ENCODE peak calls at places on chromosomes 7 and 10, in six cellular contexts. One of them, this sample, is unnamed.
A peak's percentile ranks its signal among the peaks of the same experiment; 100 is the strongest.

GRCh38 chr10:44261710-44262455 is 123.0 kb downstream of the CXCL12 start:
- DNase-seq in RWPE1: no peak
- DNase-seq in keratinocyte: no peak
- DNase-seq in astrocyte of the cerebellum: no peak
- DNase-seq in fibroblast of the aortic adventitia: peak; percentile 32
- DNase-seq in OCI-LY7: no peak
- DNase-seq in this sample: no peak

GRCh38 chr10:117221156-117221711 is 19.7 kb upstream of the SLC18A2 start:
- DNase-seq in RWPE1: peak; percentile 66
- DNase-seq in keratinocyte: no peak
- DNase-seq in astrocyte of the cerebellum: no peak
- DNase-seq in fibroblast of the aortic adventitia: peak; percentile 24
- DNase-seq in OCI-LY7: no peak
- DNase-seq in this sample: peak; percentile 77

GRCh38 chr7:22660293-22660692 is 66.7 kb upstream of the IL6 start:
- DNase-seq in RWPE1: no peak
- DNase-seq in keratinocyte: no peak
- DNase-seq in astrocyte of the cerebellum: no peak
- DNase-seq in fibroblast of the aortic adventitia: no peak
- DNase-seq in OCI-LY7: no peak
- DNase-seq in this sample: peak; percentile 20

GRCh38 chr7:70069977-70070376 is 471.7 kb downstream of the AUTS2 start:
- DNase-seq in RWPE1: no peak
- DNase-seq in keratinocyte: no peak
- DNase-seq in astrocyte of the cerebellum: no peak
- DNase-seq in fibroblast of the aortic adventitia: no peak
- DNase-seq in OCI-LY7: no peak
- DNase-seq in this sample: no peak

GRCh38 chr7:36852931-36853330 is 128.6 kb upstream of the AOAH start:
- DNase-seq in RWPE1: no peak
- DNase-seq in keratinocyte: no peak
- DNase-seq in astrocyte of the cerebellum: no peak
- DNase-seq in fibroblast of the aortic adventitia: no peak
- DNase-seq in OCI-LY7: no peak
- DNase-seq in this sample: no peak

GRCh38 chr7:149624006-149624405 is 126.4 kb upstream of the ZNF746 start:
- DNase-seq in RWPE1: peak; percentile 20
- DNase-seq in keratinocyte: no peak
- DNase-seq in astrocyte of the cerebellum: no peak
- DNase-seq in fibroblast of the aortic adventitia: no peak
- DNase-seq in OCI-LY7: peak; percentile 62
- DNase-seq in this sample: peak; percentile 17

GRCh38 chr10:36256166-36256565 is 614.1 kb upstream of the FZD8 start:
- DNase-seq in RWPE1: no peak
- DNase-seq in keratinocyte: no peak
- DNase-seq in astrocyte of the cerebellum: no peak
- DNase-seq in fibroblast of the aortic adventitia: peak; percentile 86
- DNase-seq in OCI-LY7: no peak
- DNase-seq in this sample: no peak

GRCh38 chr10:33914746-33915145 is 580.3 kb upstream of the NRP1 start:
- DNase-seq in RWPE1: no peak
- DNase-seq in keratinocyte: no peak
- DNase-seq in astrocyte of the cerebellum: no peak
- DNase-seq in fibroblast of the aortic adventitia: no peak
- DNase-seq in OCI-LY7: no peak
- DNase-seq in this sample: no peak

GRCh38 chr10:103652599-103653281 is 159.2 kb downstream of the NEURL1 start:
- DNase-seq in RWPE1: no peak
- DNase-seq in keratinocyte: no peak
- DNase-seq in astrocyte of the cerebellum: no peak
- DNase-seq in fibroblast of the aortic adventitia: no peak
- DNase-seq in OCI-LY7: no peak
- DNase-seq in this sample: no peak

GRCh38 chr10:34216348-34216908 is 598.7 kb downstream of the PARD3 start:
- DNase-seq in RWPE1: no peak
- DNase-seq in keratinocyte: no peak
- DNase-seq in astrocyte of the cerebellum: no peak
- DNase-seq in fibroblast of the aortic adventitia: no peak
- DNase-seq in OCI-LY7: no peak
- DNase-seq in this sample: no peak

GRCh38 chr10:69123306-69123746 is 652 bp upstream of the VPS26A start:
- DNase-seq in RWPE1: peak; percentile 45
- DNase-seq in keratinocyte: no peak
- DNase-seq in astrocyte of the cerebellum: peak; percentile 31
- DNase-seq in fibroblast of the aortic adventitia: peak; percentile 72
- DNase-seq in OCI-LY7: no peak
- DNase-seq in this sample: peak; percentile 77

GRCh38 chr7:18861514-18861913 is 255.9 kb downstream of the TWIST1 start:
- DNase-seq in RWPE1: no peak
- DNase-seq in keratinocyte: no peak
- DNase-seq in astrocyte of the cerebellum: no peak
- DNase-seq in fibroblast of the aortic adventitia: peak; percentile 85
- DNase-seq in OCI-LY7: no peak
- DNase-seq in this sample: peak; percentile 5

GRCh38 chr7:51000956-51001355 is 218.3 kb upstream of the GRB10 start:
- DNase-seq in RWPE1: no peak
- DNase-seq in keratinocyte: no peak
- DNase-seq in astrocyte of the cerebellum: no peak
- DNase-seq in fibroblast of the aortic adventitia: no peak
- DNase-seq in OCI-LY7: no peak
- DNase-seq in this sample: peak; percentile 11
- TF ChIP-seq CTCF in RWPE1: no peak
- TF ChIP-seq CTCF in keratinocyte: no peak
- TF ChIP-seq CTCF in astrocyte of the cerebellum: no peak
- TF ChIP-seq CTCF in fibroblast of the aortic adventitia: no peak
- TF ChIP-seq CTCF in OCI-LY7: peak; percentile 50
- TF ChIP-seq CTCF in this sample: peak; percentile 47

DNA sequence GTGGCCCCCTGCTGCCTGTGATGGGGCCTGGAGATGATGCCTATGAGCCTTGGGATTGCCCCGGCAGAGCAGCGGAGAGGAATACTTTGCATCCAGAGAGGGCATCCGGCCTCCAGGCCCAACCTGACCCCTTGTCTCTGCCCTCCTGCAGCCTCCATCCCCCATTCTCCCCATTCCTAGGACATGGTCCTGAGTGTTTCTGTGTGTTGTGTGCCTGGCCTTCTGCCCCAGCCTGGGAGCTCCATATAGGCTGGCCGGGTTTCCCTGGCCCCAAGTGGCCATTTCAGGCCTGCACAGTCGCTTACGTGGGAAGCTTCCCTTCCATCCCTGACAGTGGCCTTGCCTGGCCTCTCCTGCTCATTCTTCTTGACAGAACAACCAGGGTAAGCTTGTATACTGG is 296.7 kb upstream of the ZMIZ1 start:
- DNase-seq in RWPE1: no peak
- DNase-seq in keratinocyte: no peak
- DNase-seq in astrocyte of the cerebellum: no peak
- DNase-seq in fibroblast of the aortic adventitia: no peak
- DNase-seq in OCI-LY7: no peak
- DNase-seq in this sample: no peak
- TF ChIP-seq CTCF in RWPE1: no peak
- TF ChIP-seq CTCF in keratinocyte: no peak
- TF ChIP-seq CTCF in astrocyte of the cerebellum: no peak
- TF ChIP-seq CTCF in fibroblast of the aortic adventitia: no peak
- TF ChIP-seq CTCF in OCI-LY7: no peak
- TF ChIP-seq CTCF in this sample: peak; percentile 13

GRCh38 chr10:98331888-98332287 is 63.9 kb upstream of the LOXL4 start:
- DNase-seq in RWPE1: no peak
- DNase-seq in keratinocyte: no peak
- DNase-seq in astrocyte of the cerebellum: no peak
- DNase-seq in fibroblast of the aortic adventitia: no peak
- DNase-seq in OCI-LY7: peak; percentile 65
- DNase-seq in this sample: no peak
- TF ChIP-seq CTCF in RWPE1: no peak
- TF ChIP-seq CTCF in keratinocyte: peak; percentile 61
- TF ChIP-seq CTCF in astrocyte of the cerebellum: peak; percentile 10
- TF ChIP-seq CTCF in fibroblast of the aortic adventitia: peak; percentile 34
- TF ChIP-seq CTCF in OCI-LY7: peak; percentile 83
- TF ChIP-seq CTCF in this sample: peak; percentile 51

GRCh38 chr10:112579578-112579977 is 132.6 kb downstream of the VTI1A start:
- DNase-seq in RWPE1: no peak
- DNase-seq in keratinocyte: no peak
- DNase-seq in astrocyte of the cerebellum: no peak
- DNase-seq in fibroblast of the aortic adventitia: no peak
- DNase-seq in OCI-LY7: no peak
- DNase-seq in this sample: no peak

GRCh38 chr10:112583236-112583919 is 136.4 kb downstream of the VTI1A start:
- DNase-seq in RWPE1: no peak
- DNase-seq in keratinocyte: no peak
- DNase-seq in astrocyte of the cerebellum: no peak
- DNase-seq in fibroblast of the aortic adventitia: no peak
- DNase-seq in OCI-LY7: no peak
- DNase-seq in this sample: no peak

GRCh38 chr10:112580267-112580666 is 133.3 kb downstream of the VTI1A start:
- DNase-seq in RWPE1: no peak
- DNase-seq in keratinocyte: no peak
- DNase-seq in astrocyte of the cerebellum: no peak
- DNase-seq in fibroblast of the aortic adventitia: no peak
- DNase-seq in OCI-LY7: no peak
- DNase-seq in this sample: no peak

GRCh38 chr10:112584276-112584675 is 137.3 kb downstream of the VTI1A start:
- DNase-seq in RWPE1: peak; percentile 10
- DNase-seq in keratinocyte: no peak
- DNase-seq in astrocyte of the cerebellum: no peak
- DNase-seq in fibroblast of the aortic adventitia: no peak
- DNase-seq in OCI-LY7: no peak
- DNase-seq in this sample: peak; percentile 52

DNA sequence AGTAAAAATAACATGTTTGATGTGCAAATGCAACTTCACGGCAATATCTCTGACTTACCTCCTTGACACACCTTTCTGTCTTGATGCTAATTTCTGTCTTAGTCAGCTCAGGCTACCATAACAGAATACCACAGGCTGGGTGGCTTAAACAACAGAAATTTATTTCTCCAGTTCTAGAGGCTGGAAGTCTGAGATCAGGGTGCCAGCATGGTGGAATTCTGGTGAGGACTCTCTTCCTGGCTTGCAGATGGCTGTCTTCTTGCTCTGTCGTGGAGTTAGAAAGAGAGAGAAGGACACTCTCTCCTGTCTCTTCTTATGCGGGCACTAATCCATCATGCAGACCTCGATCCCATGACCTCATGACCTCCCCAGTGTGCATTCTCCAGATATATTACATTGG is 134.9 kb downstream of the VTI1A start:
- DNase-seq in RWPE1: no peak
- DNase-seq in keratinocyte: no peak
- DNase-seq in astrocyte of the cerebellum: no peak
- DNase-seq in fibroblast of the aortic adventitia: no peak
- DNase-seq in OCI-LY7: no peak
- DNase-seq in this sample: no peak
- TF ChIP-seq CTCF in RWPE1: no peak
- TF ChIP-seq CTCF in keratinocyte: no peak
- TF ChIP-seq CTCF in astrocyte of the cerebellum: no peak
- TF ChIP-seq CTCF in fibroblast of the aortic adventitia: no peak
- TF ChIP-seq CTCF in OCI-LY7: no peak
- TF ChIP-seq CTCF in this sample: no peak